ENCODE peak calls at places on chromosome 4, in five cellular contexts. Z, O, H, G and F are unnamed samples.

GRCh38 chr4:5988086-5988845 is 30.0 kb downstream of the C4orf50 start:
- DNase-seq in Z (no peak), O (no peak), H (no peak), G (no peak), F (peak)

GRCh38 chr4:170278481-170278880 is 188.7 kb upstream of the AADAT start:
- DNase-seq in Z (no peak), O (no peak), H (no peak), G (no peak), F (no peak)

GRCh38 chr4:140811429-140811828 is 55.2 kb upstream of the TBC1D9 start:
- DNase-seq in Z (no peak), O (no peak), H (no peak), G (no peak), F (no peak)

GRCh38 chr4:82798168-82799005 is at the start of gene SCD5:
- DNase-seq in Z (peak), O (peak), H (peak), G (peak), F (peak)

GRCh38 chr4:150482581-150482980 is 99.4 kb upstream of the MAB21L2 start:
- DNase-seq in Z (no peak), O (no peak), H (no peak), G (no peak), F (no peak)

GRCh38 chr4:135201081-135201480 is 999.5 kb upstream of the PABPC4L start:
- DNase-seq in Z (peak), O (no peak), H (no peak), G (peak), F (no peak)

GRCh38 chr4:129929052-129929451 is 833.1 kb downstream of the C4orf33 start:
- DNase-seq in Z (peak), O (peak), H (peak), G (no peak), F (peak)

GRCh38 chr4:52573551-52573950 is 85.5 kb downstream of the USP46 start:
- DNase-seq in Z (peak), O (no peak), H (no peak), G (no peak), F (no peak)

GRCh38 chr4:148263820-148264219 is 178.4 kb downstream of the NR3C2 start:
- DNase-seq in Z (no peak), O (no peak), H (no peak), G (no peak), F (no peak)

GRCh38 chr4:121100093-121100775 is 27.9 kb upstream of the NDNF start:
- DNase-seq in Z (no peak), O (no peak), H (no peak), G (no peak), F (no peak)

GRCh38 chr4:42150653-42151567 is 1.5 kb downstream of the BEND4 start:
- DNase-seq in Z (no peak), O (peak), H (peak), G (no peak), F (no peak)

GRCh38 chr4:186486172-186486571 is 69.2 kb downstream of the MTNR1A start:
- DNase-seq in Z (no peak), O (no peak), H (no peak), G (peak), F (peak)